ENCODE peak calls at places on chromosome 17, in seven cellular contexts. One of them, this sample, is unnamed.

GRCh38 chr17:14474591-14474990 is 173.7 kb downstream of the HS3ST3B1 start:
- DNase-seq in IMR-90: no peak
- DNase-seq in NCI-H1092: no peak
- DNase-seq in activated T-helper 1 cell treated with Interleukin-2 at 50 U/mL for 16 hours: no peak
- DNase-seq in H9: no peak
- DNase-seq in tibial nerve: no peak
- DNase-seq in CD8-positive, alpha-beta T cell: no peak
- DNase-seq in this sample: no peak

GRCh38 chr17:45020354-45021138 is 30.9 kb downstream of the DCAKD start:
- DNase-seq in IMR-90: peak; percentile 22
- DNase-seq in NCI-H1092: no peak
- DNase-seq in activated T-helper 1 cell treated with Interleukin-2 at 50 U/mL for 16 hours: no peak
- DNase-seq in H9: peak; percentile 72
- DNase-seq in tibial nerve: peak; percentile 32
- DNase-seq in CD8-positive, alpha-beta T cell: no peak
- DNase-seq in this sample: no peak

GRCh38 chr17:77634710-77635109 is 323.8 kb upstream of the TNRC6C start:
- DNase-seq in IMR-90: no peak
- DNase-seq in NCI-H1092: no peak
- DNase-seq in activated T-helper 1 cell treated with Interleukin-2 at 50 U/mL for 16 hours: no peak
- DNase-seq in H9: peak; percentile 25
- DNase-seq in tibial nerve: no peak
- DNase-seq in CD8-positive, alpha-beta T cell: no peak
- DNase-seq in this sample: no peak

GRCh38 chr17:14092808-14093207 is 23.5 kb downstream of the COX10 start:
- DNase-seq in IMR-90: no peak
- DNase-seq in NCI-H1092: no peak
- DNase-seq in activated T-helper 1 cell treated with Interleukin-2 at 50 U/mL for 16 hours: no peak
- DNase-seq in H9: no peak
- DNase-seq in tibial nerve: no peak
- DNase-seq in CD8-positive, alpha-beta T cell: no peak
- DNase-seq in this sample: no peak

GRCh38 chr17:48992433-48992832 is 4.8 kb upstream of the IGF2BP1 start:
- DNase-seq in IMR-90: no peak
- DNase-seq in NCI-H1092: no peak
- DNase-seq in activated T-helper 1 cell treated with Interleukin-2 at 50 U/mL for 16 hours: no peak
- DNase-seq in H9: no peak
- DNase-seq in tibial nerve: no peak
- DNase-seq in CD8-positive, alpha-beta T cell: no peak
- DNase-seq in this sample: no peak

GRCh38 chr17:39018267-39019134 is 51.3 kb upstream of the FBXO47 start:
- DNase-seq in IMR-90: no peak
- DNase-seq in NCI-H1092: no peak
- DNase-seq in activated T-helper 1 cell treated with Interleukin-2 at 50 U/mL for 16 hours: no peak
- DNase-seq in H9: no peak
- DNase-seq in tibial nerve: no peak
- DNase-seq in CD8-positive, alpha-beta T cell: no peak
- DNase-seq in this sample: no peak

GRCh38 chr17:62030264-62030663 is 34.8 kb downstream of the MED13 start:
- DNase-seq in IMR-90: no peak
- DNase-seq in NCI-H1092: no peak
- DNase-seq in activated T-helper 1 cell treated with Interleukin-2 at 50 U/mL for 16 hours: no peak
- DNase-seq in H9: no peak
- DNase-seq in tibial nerve: no peak
- DNase-seq in CD8-positive, alpha-beta T cell: no peak
- DNase-seq in this sample: no peak

GRCh38 chr17:2003525-2003924 is 21.6 kb downstream of the RTN4RL1 start:
- DNase-seq in IMR-90: no peak
- DNase-seq in NCI-H1092: no peak
- DNase-seq in activated T-helper 1 cell treated with Interleukin-2 at 50 U/mL for 16 hours: no peak
- DNase-seq in H9: no peak
- DNase-seq in tibial nerve: no peak
- DNase-seq in CD8-positive, alpha-beta T cell: no peak
- DNase-seq in this sample: no peak

GRCh38 chr17:80381416-80381923 is 33.5 kb upstream of the ENDOV start:
- DNase-seq in IMR-90: no peak
- DNase-seq in NCI-H1092: no peak
- DNase-seq in activated T-helper 1 cell treated with Interleukin-2 at 50 U/mL for 16 hours: no peak
- DNase-seq in H9: no peak
- DNase-seq in tibial nerve: no peak
- DNase-seq in CD8-positive, alpha-beta T cell: no peak
- DNase-seq in this sample: no peak

GRCh38 chr17:78034429-78035091 is 76.1 kb downstream of the TNRC6C start:
- DNase-seq in IMR-90: peak; percentile 67
- DNase-seq in NCI-H1092: no peak
- DNase-seq in activated T-helper 1 cell treated with Interleukin-2 at 50 U/mL for 16 hours: no peak
- DNase-seq in H9: no peak
- DNase-seq in tibial nerve: no peak
- DNase-seq in CD8-positive, alpha-beta T cell: no peak
- DNase-seq in this sample: no peak